ENCODE peak calls at places on chromosomes 12 and 14, in nine cellular contexts. One of them, this sample, is unnamed.

GRCh38 chr12:131929530-131930456 is 717 bp downstream of the PUS1 start:
- DNase-seq in B cell: peak; percentile 48
- DNase-seq in LNCaP clone FGC: no peak
- DNase-seq in HL-60: no peak
- DNase-seq in mucosa of descending colon: peak; percentile 74
- DNase-seq in WTC11: peak; percentile 47
- DNase-seq in AG04450: no peak
- DNase-seq in PC-3: peak; percentile 37
- DNase-seq in Peyer's patch: peak; percentile 60
- DNase-seq in this sample: no peak

GRCh38 chr14:30058401-30058800 is 130.8 kb upstream of the PRKD1 start:
- DNase-seq in B cell: no peak
- DNase-seq in LNCaP clone FGC: no peak
- DNase-seq in HL-60: no peak
- DNase-seq in mucosa of descending colon: no peak
- DNase-seq in WTC11: no peak
- DNase-seq in AG04450: no peak
- DNase-seq in PC-3: no peak
- DNase-seq in Peyer's patch: no peak
- DNase-seq in this sample: no peak

GRCh38 chr12:54383041-54383609 is 1.4 kb downstream of the ZNF385A start:
- DNase-seq in B cell: no peak
- DNase-seq in LNCaP clone FGC: no peak
- DNase-seq in HL-60: peak; percentile 97
- DNase-seq in mucosa of descending colon: no peak
- DNase-seq in WTC11: no peak
- DNase-seq in AG04450: peak; percentile 70
- DNase-seq in PC-3: peak; percentile 70
- DNase-seq in Peyer's patch: no peak
- DNase-seq in this sample: no peak

GRCh38 chr12:26138860-26139259 is 14.0 kb upstream of the BHLHE41 start:
- DNase-seq in B cell: no peak
- DNase-seq in LNCaP clone FGC: no peak
- DNase-seq in HL-60: no peak
- DNase-seq in mucosa of descending colon: no peak
- DNase-seq in WTC11: no peak
- DNase-seq in AG04450: no peak
- DNase-seq in PC-3: no peak
- DNase-seq in Peyer's patch: no peak
- DNase-seq in this sample: no peak

GRCh38 chr14:99261916-99262787 is 9.8 kb downstream of the BCL11B start:
- DNase-seq in B cell: no peak
- DNase-seq in LNCaP clone FGC: no peak
- DNase-seq in HL-60: no peak
- DNase-seq in mucosa of descending colon: peak; percentile 73
- DNase-seq in WTC11: no peak
- DNase-seq in AG04450: no peak
- DNase-seq in PC-3: no peak
- DNase-seq in Peyer's patch: peak; percentile 92
- DNase-seq in this sample: no peak

GRCh38 chr12:75720807-75721206 is 209.4 kb upstream of the KRR1 start:
- DNase-seq in B cell: no peak
- DNase-seq in LNCaP clone FGC: peak; percentile 61
- DNase-seq in HL-60: no peak
- DNase-seq in mucosa of descending colon: no peak
- DNase-seq in WTC11: peak; percentile 35
- DNase-seq in AG04450: no peak
- DNase-seq in PC-3: peak; percentile 45
- DNase-seq in Peyer's patch: no peak
- DNase-seq in this sample: no peak

GRCh38 chr12:87952850-87953249 is 76.4 kb downstream of the C12orf50 start:
- DNase-seq in B cell: no peak
- DNase-seq in LNCaP clone FGC: no peak
- DNase-seq in HL-60: no peak
- DNase-seq in mucosa of descending colon: no peak
- DNase-seq in WTC11: no peak
- DNase-seq in AG04450: no peak
- DNase-seq in PC-3: no peak
- DNase-seq in Peyer's patch: no peak
- DNase-seq in this sample: no peak

GRCh38 chr12:57370696-57371095 is 60.1 kb downstream of the R3HDM2 start:
- DNase-seq in B cell: no peak
- DNase-seq in LNCaP clone FGC: no peak
- DNase-seq in HL-60: no peak
- DNase-seq in mucosa of descending colon: no peak
- DNase-seq in WTC11: no peak
- DNase-seq in AG04450: no peak
- DNase-seq in PC-3: no peak
- DNase-seq in Peyer's patch: no peak
- DNase-seq in this sample: no peak

GRCh38 chr12:1117970-1118563 is 127.0 kb downstream of the ERC1 start:
- DNase-seq in B cell: peak; percentile 77
- DNase-seq in LNCaP clone FGC: peak; percentile 69
- DNase-seq in HL-60: peak; percentile 47
- DNase-seq in mucosa of descending colon: no peak
- DNase-seq in WTC11: peak; percentile 66
- DNase-seq in AG04450: peak; percentile 63
- DNase-seq in PC-3: peak; percentile 80
- DNase-seq in Peyer's patch: peak; percentile 90
- DNase-seq in this sample: peak; percentile 57

GRCh38 chr12:45388545-45388944 is 172.7 kb downstream of the ANO6 start:
- DNase-seq in B cell: no peak
- DNase-seq in LNCaP clone FGC: no peak
- DNase-seq in HL-60: no peak
- DNase-seq in mucosa of descending colon: no peak
- DNase-seq in WTC11: no peak
- DNase-seq in AG04450: peak; percentile 30
- DNase-seq in PC-3: peak; percentile 60
- DNase-seq in Peyer's patch: no peak
- DNase-seq in this sample: no peak

GRCh38 chr14:72305555-72305954 is 373.3 kb downstream of the RGS6 start:
- DNase-seq in B cell: no peak
- DNase-seq in LNCaP clone FGC: no peak
- DNase-seq in HL-60: no peak
- DNase-seq in mucosa of descending colon: no peak
- DNase-seq in WTC11: no peak
- DNase-seq in AG04450: no peak
- DNase-seq in PC-3: no peak
- DNase-seq in Peyer's patch: no peak
- DNase-seq in this sample: no peak

GRCh38 chr12:16348435-16349131 is 1.1 kb downstream of the MGST1 start:
- DNase-seq in B cell: no peak
- DNase-seq in LNCaP clone FGC: no peak
- DNase-seq in HL-60: no peak
- DNase-seq in mucosa of descending colon: no peak
- DNase-seq in WTC11: no peak
- DNase-seq in AG04450: no peak
- DNase-seq in PC-3: no peak
- DNase-seq in Peyer's patch: no peak
- DNase-seq in this sample: no peak

GRCh38 chr12:52561880-52562449 is 9.0 kb upstream of the KRT71 start:
- DNase-seq in B cell: no peak
- DNase-seq in LNCaP clone FGC: no peak
- DNase-seq in HL-60: no peak
- DNase-seq in mucosa of descending colon: no peak
- DNase-seq in WTC11: no peak
- DNase-seq in AG04450: no peak
- DNase-seq in PC-3: peak; percentile 33
- DNase-seq in Peyer's patch: no peak
- DNase-seq in this sample: no peak

GRCh38 chr12:9943244-9943643 is 11.1 kb upstream of the CLEC2A start:
- DNase-seq in B cell: peak; percentile 55
- DNase-seq in LNCaP clone FGC: no peak
- DNase-seq in HL-60: no peak
- DNase-seq in mucosa of descending colon: peak; percentile 59
- DNase-seq in WTC11: peak; percentile 45
- DNase-seq in AG04450: no peak
- DNase-seq in PC-3: no peak
- DNase-seq in Peyer's patch: no peak
- DNase-seq in this sample: no peak

GRCh38 chr12:12542964-12543363 is 19.7 kb downstream of the DUSP16 start:
- DNase-seq in B cell: no peak
- DNase-seq in LNCaP clone FGC: no peak
- DNase-seq in HL-60: no peak
- DNase-seq in mucosa of descending colon: no peak
- DNase-seq in WTC11: no peak
- DNase-seq in AG04450: no peak
- DNase-seq in PC-3: no peak
- DNase-seq in Peyer's patch: no peak
- DNase-seq in this sample: no peak

GRCh38 chr12:25824729-25825128 is 133.8 kb upstream of the RASSF8 start:
- DNase-seq in B cell: no peak
- DNase-seq in LNCaP clone FGC: peak; percentile 76
- DNase-seq in HL-60: no peak
- DNase-seq in mucosa of descending colon: no peak
- DNase-seq in WTC11: no peak
- DNase-seq in AG04450: no peak
- DNase-seq in PC-3: no peak
- DNase-seq in Peyer's patch: no peak
- DNase-seq in this sample: no peak

GRCh38 chr12:6825398-6826124 is 2.6 kb upstream of the P3H3 start:
- DNase-seq in B cell: peak; percentile 58
- DNase-seq in LNCaP clone FGC: peak; percentile 47
- DNase-seq in HL-60: peak; percentile 67
- DNase-seq in mucosa of descending colon: peak; percentile 76
- DNase-seq in WTC11: peak; percentile 95
- DNase-seq in AG04450: peak; percentile 60
- DNase-seq in PC-3: peak; percentile 84
- DNase-seq in Peyer's patch: peak; percentile 93
- DNase-seq in this sample: peak; percentile 60
- TF ChIP-seq CTCF in B cell: peak; percentile 86
- TF ChIP-seq CTCF in LNCaP clone FGC: peak; percentile 95
- TF ChIP-seq CTCF in HL-60: peak; percentile 96
- TF ChIP-seq CTCF in mucosa of descending colon: peak; percentile 93
- TF ChIP-seq CTCF in WTC11: peak; percentile 90
- TF ChIP-seq CTCF in AG04450: peak; percentile 96
- TF ChIP-seq CTCF in PC-3: peak; percentile 79
- TF ChIP-seq CTCF in Peyer's patch: peak; percentile 95
- TF ChIP-seq CTCF in this sample: peak; percentile 64

GRCh38 chr14:104001003-104001402 is 58.7 kb upstream of the RD3L start:
- DNase-seq in B cell: no peak
- DNase-seq in LNCaP clone FGC: no peak
- DNase-seq in HL-60: no peak
- DNase-seq in mucosa of descending colon: no peak
- DNase-seq in WTC11: peak; percentile 54
- DNase-seq in AG04450: no peak
- DNase-seq in PC-3: peak; percentile 31
- DNase-seq in Peyer's patch: no peak
- DNase-seq in this sample: peak; percentile 16
- TF ChIP-seq CTCF in B cell: peak; percentile 29
- TF ChIP-seq CTCF in LNCaP clone FGC: peak; percentile 4
- TF ChIP-seq CTCF in HL-60: no peak
- TF ChIP-seq CTCF in mucosa of descending colon: no peak
- TF ChIP-seq CTCF in WTC11: peak; percentile 62
- TF ChIP-seq CTCF in AG04450: no peak
- TF ChIP-seq CTCF in PC-3: peak; percentile 62
- TF ChIP-seq CTCF in Peyer's patch: no peak
- TF ChIP-seq CTCF in this sample: peak; percentile 30

DNA sequence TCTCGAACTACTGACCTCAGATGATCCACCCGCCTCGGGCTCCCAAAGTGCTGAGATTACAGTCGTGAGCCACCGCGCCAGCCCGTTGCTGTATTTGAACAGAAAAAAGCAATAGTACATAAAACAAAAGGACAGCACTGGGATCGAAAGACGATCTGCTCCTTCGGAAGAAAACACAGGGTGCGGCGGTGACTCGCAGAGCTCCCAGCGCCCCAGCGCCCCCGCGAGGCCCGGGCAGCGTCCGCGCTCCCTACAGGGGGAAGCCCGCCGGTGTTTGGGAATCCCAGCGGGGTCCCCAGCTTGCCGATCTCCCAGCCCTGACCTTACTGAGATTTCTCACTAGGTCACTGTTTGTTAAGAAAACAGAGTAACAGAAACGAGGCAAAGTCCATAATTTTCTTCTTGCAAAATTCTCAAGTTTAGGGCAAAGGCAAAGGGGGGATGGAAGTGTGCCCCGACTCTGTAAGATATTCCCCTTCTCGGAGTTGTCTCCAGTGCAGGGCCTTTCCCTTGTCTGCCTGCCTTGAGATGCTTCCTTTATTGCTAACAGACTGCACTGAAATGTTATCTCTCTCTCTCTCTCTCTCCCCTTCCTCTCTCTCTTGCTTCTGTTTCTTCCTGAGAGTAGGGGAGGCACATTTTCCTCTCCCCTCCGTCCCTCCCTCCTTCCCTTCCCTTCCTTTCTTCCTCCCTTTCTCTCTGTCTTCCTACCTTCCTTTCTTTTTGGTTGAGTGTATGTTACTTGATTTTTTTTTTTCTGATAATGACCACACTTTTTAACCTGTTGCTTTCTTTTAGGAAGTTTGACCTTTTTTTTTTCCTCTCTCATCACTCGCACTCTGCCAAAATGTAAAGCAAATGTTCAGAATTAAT is 92.0 kb downstream of the TMEM30B start:
- DNase-seq in B cell: no peak
- DNase-seq in LNCaP clone FGC: no peak
- DNase-seq in HL-60: no peak
- DNase-seq in mucosa of descending colon: peak; percentile 57
- DNase-seq in WTC11: peak; percentile 86
- DNase-seq in AG04450: no peak
- DNase-seq in PC-3: peak; percentile 84
- DNase-seq in Peyer's patch: no peak
- DNase-seq in this sample: no peak
- TF ChIP-seq CTCF in B cell: no peak
- TF ChIP-seq CTCF in LNCaP clone FGC: no peak
- TF ChIP-seq CTCF in HL-60: no peak
- TF ChIP-seq CTCF in mucosa of descending colon: no peak
- TF ChIP-seq CTCF in WTC11: no peak
- TF ChIP-seq CTCF in AG04450: peak; percentile 72
- TF ChIP-seq CTCF in PC-3: peak; percentile 90
- TF ChIP-seq CTCF in Peyer's patch: no peak
- TF ChIP-seq CTCF in this sample: no peak

GRCh38 chr12:94145231-94145979 is 3.0 kb upstream of the PLXNC1 start:
- DNase-seq in B cell: no peak
- DNase-seq in LNCaP clone FGC: no peak
- DNase-seq in HL-60: no peak
- DNase-seq in mucosa of descending colon: no peak
- DNase-seq in WTC11: no peak
- DNase-seq in AG04450: no peak
- DNase-seq in PC-3: peak; percentile 61
- DNase-seq in Peyer's patch: no peak
- DNase-seq in this sample: no peak
- TF ChIP-seq CTCF in B cell: peak; percentile 28
- TF ChIP-seq CTCF in LNCaP clone FGC: peak; percentile 26
- TF ChIP-seq CTCF in HL-60: no peak
- TF ChIP-seq CTCF in mucosa of descending colon: no peak
- TF ChIP-seq CTCF in WTC11: no peak
- TF ChIP-seq CTCF in AG04450: peak; percentile 49
- TF ChIP-seq CTCF in PC-3: peak; percentile 69
- TF ChIP-seq CTCF in Peyer's patch: peak; percentile 43
- TF ChIP-seq CTCF in this sample: no peak

GRCh38 chr12:82517027-82517426 is 158.7 kb downstream of the METTL25 start:
- DNase-seq in B cell: no peak
- DNase-seq in LNCaP clone FGC: no peak
- DNase-seq in HL-60: peak; percentile 5
- DNase-seq in mucosa of descending colon: no peak
- DNase-seq in WTC11: peak; percentile 33
- DNase-seq in AG04450: no peak
- DNase-seq in PC-3: peak; percentile 58
- DNase-seq in Peyer's patch: no peak
- DNase-seq in this sample: no peak
- TF ChIP-seq CTCF in B cell: no peak
- TF ChIP-seq CTCF in LNCaP clone FGC: peak; percentile 30
- TF ChIP-seq CTCF in HL-60: peak; percentile 32
- TF ChIP-seq CTCF in mucosa of descending colon: no peak
- TF ChIP-seq CTCF in WTC11: peak; percentile 48
- TF ChIP-seq CTCF in AG04450: peak; percentile 48
- TF ChIP-seq CTCF in PC-3: peak; percentile 74
- TF ChIP-seq CTCF in Peyer's patch: peak; percentile 23
- TF ChIP-seq CTCF in this sample: no peak

GRCh38 chr14:106848330-106849121 is 1322.1 kb downstream of the TMEM121 start:
- DNase-seq in B cell: peak; percentile 65
- DNase-seq in LNCaP clone FGC: no peak
- DNase-seq in HL-60: no peak
- DNase-seq in mucosa of descending colon: no peak
- DNase-seq in WTC11: no peak
- DNase-seq in AG04450: no peak
- DNase-seq in PC-3: peak; percentile 86
- DNase-seq in Peyer's patch: peak; percentile 73
- DNase-seq in this sample: no peak
- TF ChIP-seq CTCF in B cell: peak; percentile 46
- TF ChIP-seq CTCF in LNCaP clone FGC: peak; percentile 34
- TF ChIP-seq CTCF in HL-60: peak; percentile 18
- TF ChIP-seq CTCF in mucosa of descending colon: no peak
- TF ChIP-seq CTCF in WTC11: no peak
- TF ChIP-seq CTCF in AG04450: no peak
- TF ChIP-seq CTCF in PC-3: peak; percentile 55
- TF ChIP-seq CTCF in Peyer's patch: peak; percentile 65
- TF ChIP-seq CTCF in this sample: no peak

This sample was measured in natural killer cell.